ENCODE peak calls at places on chromosomes 6 and 20, in six cellular contexts. Y is HCT116, V is GM12878, L is GM23338, P is sigmoid colon, R is spleen. O is an unnamed sample.

GRCh38 chr6:148551226-148551625 is 195.6 kb upstream of the UST start:
- DNase-seq in Y (no peak), V (no peak), L (no peak), P (no peak), R (no peak), O (no peak)

GRCh38 chr20:50744143-50744792 is 12.9 kb downstream of the PARD6B start:
- DNase-seq in Y (peak; percentile 67), V (no peak), L (peak; percentile 36), P (peak; percentile 90), R (no peak), O (peak; percentile 68)

GRCh38 chr6:44628347-44628746 is 240.8 kb downstream of the CDC5L start:
- DNase-seq in Y (no peak), V (no peak), L (no peak), P (no peak), R (no peak), O (no peak)

GRCh38 chr6:131721161-131721560 is 10.3 kb upstream of the CTAGE9 start:
- DNase-seq in Y (no peak), V (no peak), L (no peak), P (no peak), R (no peak), O (no peak)

GRCh38 chr6:125802943-125803377 is 12.2 kb downstream of the NCOA7 start:
- DNase-seq in Y (no peak), V (no peak), L (no peak), P (no peak), R (no peak), O (no peak)

GRCh38 chr6:39419607-39420006 is 97.1 kb upstream of the KCNK16 start:
- DNase-seq in Y (no peak), V (no peak), L (no peak), P (no peak), R (no peak), O (no peak)

GRCh38 chr6:50849781-50850180 is 31.1 kb downstream of the TFAP2B start:
- DNase-seq in Y (no peak), V (no peak), L (no peak), P (no peak), R (no peak), O (no peak)

GRCh38 chr20:63214514-63214913 is 1.4 kb downstream of the YTHDF1 start:
- DNase-seq in Y (no peak), V (no peak), L (no peak), P (no peak), R (no peak), O (no peak)

GRCh38 chr20:32479012-32479411 is 106.1 kb downstream of the NOL4L start:
- DNase-seq in Y (no peak), V (no peak), L (no peak), P (peak; percentile 44), R (peak; percentile 41), O (no peak)

GRCh38 chr6:33827546-33828451 is 24.0 kb upstream of the MLN start:
- DNase-seq in Y (no peak), V (no peak), L (no peak), P (no peak), R (no peak), O (no peak)

GRCh38 chr6:18958146-18958545 is 571.0 kb downstream of the RNF144B start:
- DNase-seq in Y (no peak), V (no peak), L (no peak), P (no peak), R (no peak), O (no peak)

GRCh38 chr20:44188752-44189151 is 1.8 kb upstream of the JPH2 start:
- DNase-seq in Y (no peak), V (no peak), L (no peak), P (peak; percentile 80), R (no peak), O (no peak)

GRCh38 chr20:44186674-44187053 is 324 bp downstream of the JPH2 start:
- DNase-seq in Y (no peak), V (no peak), L (no peak), P (peak; percentile 68), R (no peak), O (peak; percentile 40)

GRCh38 chr20:44186201-44186600 is 787 bp downstream of the JPH2 start:
- DNase-seq in Y (no peak), V (no peak), L (no peak), P (no peak), R (no peak), O (no peak)

GRCh38 chr20:44187763-44188709 is 1.0 kb upstream of the JPH2 start:
- DNase-seq in Y (no peak), V (no peak), L (no peak), P (peak; percentile 83), R (no peak), O (no peak)

DNA sequence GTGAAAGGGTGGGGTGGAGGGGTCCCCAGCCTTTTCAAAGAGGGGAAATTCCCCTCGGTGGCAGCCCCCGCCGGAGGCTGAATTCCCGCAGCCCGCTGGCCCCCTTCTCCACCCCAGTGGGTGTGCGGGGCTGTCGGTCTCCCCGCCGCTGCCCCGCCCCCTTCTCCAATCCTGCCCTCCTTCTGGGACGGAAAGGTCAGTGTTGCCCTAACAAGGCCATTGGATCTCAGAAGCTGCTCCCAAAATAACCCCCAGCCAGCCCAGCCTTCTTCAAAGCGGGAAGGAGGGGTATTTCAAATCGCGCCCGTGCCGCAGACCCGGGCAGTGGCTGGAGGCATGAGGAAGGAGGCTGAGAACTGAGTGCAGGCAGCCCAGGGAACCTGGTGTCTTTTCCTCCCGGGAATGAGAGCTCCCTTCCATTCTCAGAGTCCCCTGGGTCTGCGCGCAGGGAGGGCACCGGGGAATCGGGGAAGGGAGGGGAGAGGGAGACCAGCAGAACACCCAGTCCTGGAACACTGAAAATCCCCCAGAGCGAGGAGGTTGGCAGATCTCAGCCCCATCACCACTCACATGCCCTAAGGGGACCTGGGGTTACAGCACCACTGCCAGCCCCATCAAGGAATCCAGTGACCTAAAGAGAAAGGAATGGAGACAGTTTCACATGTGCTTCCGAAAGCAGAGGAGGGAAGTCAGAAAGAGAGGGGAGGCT is at the start of gene JPH2:
- DNase-seq in Y (no peak), V (no peak), L (peak; percentile 78), P (peak; percentile 92), R (no peak), O (peak; percentile 56)
- TF ChIP-seq POLR2AphosphoS5 in Y (no peak), V (no peak), L (no peak), P (peak; percentile 84), R (no peak), O (peak; percentile 51)

GRCh38 chr20:35542990-35543389 is 1.1 kb downstream of the ERGIC3 start:
- DNase-seq in Y (no peak), V (no peak), L (no peak), P (no peak), R (no peak), O (no peak)

GRCh38 chr20:35544436-35544835 is 2.6 kb downstream of the ERGIC3 start:
- DNase-seq in Y (no peak), V (no peak), L (no peak), P (no peak), R (no peak), O (no peak)

GRCh38 chr20:35541783-35542662 is at the start of gene ERGIC3:
- DNase-seq in Y (peak; percentile 86), V (peak; percentile 77), L (peak; percentile 100), P (peak; percentile 98), R (peak; percentile 99), O (peak; percentile 99)

GRCh38 chr20:35541118-35541782 is 628 bp upstream of the ERGIC3 start:
- DNase-seq in Y (no peak), V (no peak), L (peak; percentile 68), P (no peak), R (no peak), O (no peak)

GRCh38 chr20:35539756-35540212 is 2.1 kb upstream of the ERGIC3 start:
- DNase-seq in Y (no peak), V (peak; percentile 70), L (peak; percentile 95), P (no peak), R (no peak), O (peak; percentile 69)
- TF ChIP-seq POLR2AphosphoS5 in Y (no peak), V (peak; percentile 49), L (peak; percentile 73), P (no peak), R (no peak), O (no peak)

DNA sequence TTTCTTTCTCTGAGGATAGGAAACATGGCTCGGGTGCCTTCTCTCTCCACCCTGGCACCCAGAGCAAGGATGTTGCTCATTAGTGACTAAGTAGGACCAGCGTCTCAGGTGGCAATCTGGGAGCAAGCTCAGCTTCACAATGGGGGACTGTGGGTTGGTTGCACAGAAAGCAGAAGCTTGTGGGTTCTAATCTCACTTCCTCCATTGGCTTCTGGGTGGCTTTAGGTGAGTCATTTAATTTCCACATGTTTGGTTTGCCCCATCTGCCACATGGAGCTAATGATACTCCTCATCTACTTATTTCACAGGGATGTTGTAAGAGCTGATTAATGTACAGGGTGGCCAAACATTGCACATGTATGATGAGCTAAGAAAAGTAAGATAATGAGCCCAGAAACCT is 54.8 kb upstream of the AKIRIN2 start:
- DNase-seq in Y (no peak), V (peak; percentile 97), L (no peak), P (no peak), R (peak; percentile 82), O (peak; percentile 39)
- TF ChIP-seq POLR2AphosphoS5 in Y (no peak), V (no peak), L (no peak), P (peak; percentile 18), R (peak; percentile 63), O (no peak)

GRCh38 chr6:3759656-3760245 is 8.2 kb upstream of the PXDC1 start:
- DNase-seq in Y (no peak), V (no peak), L (no peak), P (no peak), R (no peak), O (no peak)
- TF ChIP-seq POLR2AphosphoS5 in Y (no peak), V (no peak), L (no peak), P (peak; percentile 23), R (no peak), O (no peak)

GRCh38 chr6:26257272-26257671 is 107.7 kb upstream of the BTN3A2 start:
- DNase-seq in Y (no peak), V (no peak), L (no peak), P (no peak), R (no peak), O (no peak)

GRCh38 chr6:26260110-26260637 is 104.8 kb upstream of the BTN3A2 start:
- DNase-seq in Y (no peak), V (no peak), L (no peak), P (no peak), R (no peak), O (no peak)

GRCh38 chr6:26254666-26255176 is 110.3 kb upstream of the BTN3A2 start:
- DNase-seq in Y (no peak), V (no peak), L (no peak), P (no peak), R (no peak), O (no peak)

GRCh38 chr6:26260791-26261484 is 104.1 kb upstream of the BTN3A2 start:
- DNase-seq in Y (no peak), V (no peak), L (no peak), P (no peak), R (no peak), O (no peak)

GRCh38 chr6:26258199-26258977 is 106.6 kb upstream of the BTN3A2 start:
- DNase-seq in Y (no peak), V (no peak), L (peak; percentile 57), P (no peak), R (no peak), O (no peak)
- TF ChIP-seq POLR2AphosphoS5 in Y (no peak), V (no peak), L (no peak), P (no peak), R (no peak), O (no peak)

GRCh38 chr6:54474898-54475297 is 166.7 kb downstream of the TINAG start:
- DNase-seq in Y (no peak), V (no peak), L (no peak), P (no peak), R (no peak), O (no peak)
- TF ChIP-seq POLR2AphosphoS5 in Y (no peak), V (no peak), L (no peak), P (no peak), R (no peak), O (no peak)

GRCh38 chr6:167993169-167993568 is 4.3 kb upstream of the KIF25 start:
- DNase-seq in Y (no peak), V (no peak), L (no peak), P (no peak), R (no peak), O (no peak)
- TF ChIP-seq POLR2AphosphoS5 in Y (no peak), V (no peak), L (no peak), P (peak; percentile 65), R (peak; percentile 52), O (no peak)

O was measured in transverse colon.